ENCODE peak calls at places on chromosomes 7 and 10, in ten cellular contexts. One of them, this sample, is unnamed.

GRCh38 chr7:55477781-55478374 is 94.4 kb downstream of the VOPP1 start:
- ATAC-seq in heart left ventricle: peak
- ATAC-seq in HCT116: no peak
- ATAC-seq in upper lobe of left lung: no peak
- ATAC-seq in body of pancreas: no peak
- ATAC-seq in right lobe of liver: no peak
- ATAC-seq in gastrocnemius medialis: no peak
- ATAC-seq in IMR-90: peak
- ATAC-seq in A549: no peak
- ATAC-seq in GM12878: no peak
- ATAC-seq in this sample: no peak

GRCh38 chr10:65194131-65194530 is 1672.9 kb downstream of the REEP3 start:
- ATAC-seq in heart left ventricle: no peak
- ATAC-seq in HCT116: peak
- ATAC-seq in upper lobe of left lung: no peak
- ATAC-seq in body of pancreas: no peak
- ATAC-seq in A549: no peak
- ATAC-seq in GM12878: no peak
- ATAC-seq in right lobe of liver: no peak
- ATAC-seq in IMR-90: no peak
- ATAC-seq in gastrocnemius medialis: no peak
- ATAC-seq in this sample: no peak

GRCh38 chr10:62492870-62493180 is 118.7 kb downstream of the ZNF365 start:
- ATAC-seq in gastrocnemius medialis: no peak
- ATAC-seq in right lobe of liver: peak
- ATAC-seq in HCT116: no peak
- ATAC-seq in heart left ventricle: no peak
- ATAC-seq in IMR-90: no peak
- ATAC-seq in A549: no peak
- ATAC-seq in body of pancreas: no peak
- ATAC-seq in GM12878: no peak
- ATAC-seq in upper lobe of left lung: no peak
- ATAC-seq in this sample: peak

GRCh38 chr7:70014472-70015232 is 416.4 kb downstream of the AUTS2 start:
- ATAC-seq in IMR-90: no peak
- ATAC-seq in body of pancreas: no peak
- ATAC-seq in upper lobe of left lung: no peak
- ATAC-seq in A549: no peak
- ATAC-seq in gastrocnemius medialis: no peak
- ATAC-seq in HCT116: no peak
- ATAC-seq in heart left ventricle: no peak
- ATAC-seq in GM12878: peak
- ATAC-seq in right lobe of liver: no peak
- ATAC-seq in this sample: no peak

GRCh38 chr7:44158060-44158872 is 17.1 kb upstream of the MYL7 start:
- ATAC-seq in A549: no peak
- ATAC-seq in IMR-90: no peak
- ATAC-seq in right lobe of liver: no peak
- ATAC-seq in GM12878: no peak
- ATAC-seq in gastrocnemius medialis: no peak
- ATAC-seq in body of pancreas: no peak
- ATAC-seq in HCT116: no peak
- ATAC-seq in heart left ventricle: no peak
- ATAC-seq in upper lobe of left lung: no peak
- ATAC-seq in this sample: no peak

GRCh38 chr10:90842710-90843109 is 15.1 kb downstream of the HTR7 start:
- ATAC-seq in IMR-90: no peak
- ATAC-seq in heart left ventricle: no peak
- ATAC-seq in gastrocnemius medialis: no peak
- ATAC-seq in right lobe of liver: no peak
- ATAC-seq in upper lobe of left lung: no peak
- ATAC-seq in GM12878: peak
- ATAC-seq in HCT116: no peak
- ATAC-seq in body of pancreas: no peak
- ATAC-seq in A549: no peak
- ATAC-seq in this sample: no peak

GRCh38 chr7:155569681-155570080 is 23.3 kb upstream of the CNPY1 start:
- ATAC-seq in body of pancreas: no peak
- ATAC-seq in heart left ventricle: no peak
- ATAC-seq in upper lobe of left lung: no peak
- ATAC-seq in gastrocnemius medialis: no peak
- ATAC-seq in right lobe of liver: no peak
- ATAC-seq in HCT116: no peak
- ATAC-seq in GM12878: no peak
- ATAC-seq in IMR-90: no peak
- ATAC-seq in A549: no peak
- ATAC-seq in this sample: no peak

GRCh38 chr7:5774790-5775189 is 6.7 kb downstream of the RNF216 start:
- ATAC-seq in GM12878: no peak
- ATAC-seq in upper lobe of left lung: no peak
- ATAC-seq in right lobe of liver: no peak
- ATAC-seq in gastrocnemius medialis: peak
- ATAC-seq in IMR-90: no peak
- ATAC-seq in A549: no peak
- ATAC-seq in heart left ventricle: no peak
- ATAC-seq in HCT116: no peak
- ATAC-seq in body of pancreas: no peak
- ATAC-seq in this sample: no peak

GRCh38 chr10:26486304-26486703 is 48.2 kb downstream of the APBB1IP start:
- ATAC-seq in GM12878: no peak
- ATAC-seq in heart left ventricle: peak
- ATAC-seq in body of pancreas: no peak
- ATAC-seq in gastrocnemius medialis: peak
- ATAC-seq in HCT116: no peak
- ATAC-seq in A549: peak
- ATAC-seq in IMR-90: no peak
- ATAC-seq in upper lobe of left lung: peak
- ATAC-seq in right lobe of liver: no peak
- ATAC-seq in this sample: peak

GRCh38 chr7:95843286-95843685 is 70.9 kb downstream of the DYNC1I1 start:
- ATAC-seq in A549: peak
- ATAC-seq in HCT116: peak
- ATAC-seq in GM12878: peak
- ATAC-seq in upper lobe of left lung: no peak
- ATAC-seq in right lobe of liver: no peak
- ATAC-seq in body of pancreas: no peak
- ATAC-seq in gastrocnemius medialis: no peak
- ATAC-seq in heart left ventricle: no peak
- ATAC-seq in IMR-90: no peak
- ATAC-seq in this sample: no peak

GRCh38 chr10:114246679-114247305 is 7.7 kb downstream of the VWA2 start:
- ATAC-seq in body of pancreas: peak
- ATAC-seq in HCT116: no peak
- ATAC-seq in upper lobe of left lung: peak
- ATAC-seq in IMR-90: no peak
- ATAC-seq in heart left ventricle: no peak
- ATAC-seq in GM12878: no peak
- ATAC-seq in A549: no peak
- ATAC-seq in gastrocnemius medialis: no peak
- ATAC-seq in right lobe of liver: no peak
- ATAC-seq in this sample: no peak

GRCh38 chr7:48309720-48310119 is 138.5 kb downstream of the ABCA13 start:
- ATAC-seq in IMR-90: no peak
- ATAC-seq in right lobe of liver: no peak
- ATAC-seq in HCT116: no peak
- ATAC-seq in body of pancreas: no peak
- ATAC-seq in GM12878: no peak
- ATAC-seq in heart left ventricle: no peak
- ATAC-seq in A549: no peak
- ATAC-seq in upper lobe of left lung: no peak
- ATAC-seq in gastrocnemius medialis: no peak
- ATAC-seq in this sample: no peak

GRCh38 chr7:26955516-26955915 is 91.1 kb upstream of the SKAP2 start:
- ATAC-seq in heart left ventricle: no peak
- ATAC-seq in HCT116: no peak
- ATAC-seq in right lobe of liver: no peak
- ATAC-seq in upper lobe of left lung: no peak
- ATAC-seq in IMR-90: no peak
- ATAC-seq in A549: no peak
- ATAC-seq in gastrocnemius medialis: no peak
- ATAC-seq in body of pancreas: no peak
- ATAC-seq in GM12878: no peak
- ATAC-seq in this sample: no peak

GRCh38 chr7:80681272-80681885 is 42.9 kb downstream of the CD36 start:
- ATAC-seq in GM12878: peak
- ATAC-seq in gastrocnemius medialis: peak
- ATAC-seq in A549: peak
- ATAC-seq in upper lobe of left lung: peak
- ATAC-seq in HCT116: peak
- ATAC-seq in right lobe of liver: peak
- ATAC-seq in IMR-90: peak
- ATAC-seq in body of pancreas: peak
- ATAC-seq in heart left ventricle: peak
- ATAC-seq in this sample: no peak

GRCh38 chr7:122919643-122920181 is 33.5 kb upstream of the CADPS2 start:
- ATAC-seq in IMR-90: no peak
- ATAC-seq in A549: no peak
- ATAC-seq in right lobe of liver: peak
- ATAC-seq in heart left ventricle: no peak
- ATAC-seq in HCT116: no peak
- ATAC-seq in GM12878: no peak
- ATAC-seq in upper lobe of left lung: peak
- ATAC-seq in body of pancreas: peak
- ATAC-seq in gastrocnemius medialis: no peak
- ATAC-seq in this sample: no peak

GRCh38 chr10:21707498-21707897 is 173.5 kb downstream of the MLLT10 start:
- ATAC-seq in gastrocnemius medialis: no peak
- ATAC-seq in right lobe of liver: no peak
- ATAC-seq in body of pancreas: no peak
- ATAC-seq in IMR-90: no peak
- ATAC-seq in upper lobe of left lung: no peak
- ATAC-seq in HCT116: no peak
- ATAC-seq in heart left ventricle: no peak
- ATAC-seq in A549: no peak
- ATAC-seq in GM12878: no peak
- ATAC-seq in this sample: no peak

GRCh38 chr10:5071411-5072198 is 22.6 kb upstream of the AKR1C3 start:
- ATAC-seq in gastrocnemius medialis: peak
- ATAC-seq in GM12878: no peak
- ATAC-seq in right lobe of liver: peak
- ATAC-seq in heart left ventricle: peak
- ATAC-seq in IMR-90: peak
- ATAC-seq in HCT116: no peak
- ATAC-seq in body of pancreas: peak
- ATAC-seq in upper lobe of left lung: peak
- ATAC-seq in A549: peak
- ATAC-seq in this sample: peak

GRCh38 chr7:117021366-117021765 is 68.1 kb downstream of the ST7 start:
- ATAC-seq in body of pancreas: no peak
- ATAC-seq in A549: no peak
- ATAC-seq in upper lobe of left lung: no peak
- ATAC-seq in IMR-90: no peak
- ATAC-seq in heart left ventricle: no peak
- ATAC-seq in right lobe of liver: peak
- ATAC-seq in gastrocnemius medialis: no peak
- ATAC-seq in HCT116: no peak
- ATAC-seq in GM12878: no peak
- ATAC-seq in this sample: no peak

GRCh38 chr7:117019287-117019686 is 66.0 kb downstream of the ST7 start:
- ATAC-seq in HCT116: peak
- ATAC-seq in gastrocnemius medialis: no peak
- ATAC-seq in IMR-90: no peak
- ATAC-seq in right lobe of liver: no peak
- ATAC-seq in body of pancreas: no peak
- ATAC-seq in A549: no peak
- ATAC-seq in GM12878: no peak
- ATAC-seq in upper lobe of left lung: no peak
- ATAC-seq in heart left ventricle: no peak
- ATAC-seq in this sample: no peak

GRCh38 chr7:117018713-117019112 is 65.4 kb downstream of the ST7 start:
- ATAC-seq in right lobe of liver: no peak
- ATAC-seq in IMR-90: no peak
- ATAC-seq in A549: no peak
- ATAC-seq in HCT116: no peak
- ATAC-seq in GM12878: no peak
- ATAC-seq in body of pancreas: no peak
- ATAC-seq in heart left ventricle: no peak
- ATAC-seq in gastrocnemius medialis: no peak
- ATAC-seq in upper lobe of left lung: no peak
- ATAC-seq in this sample: no peak

GRCh38 chr7:117020605-117021002 is 67.3 kb downstream of the ST7 start:
- ATAC-seq in GM12878: no peak
- ATAC-seq in body of pancreas: no peak
- ATAC-seq in IMR-90: no peak
- ATAC-seq in upper lobe of left lung: no peak
- ATAC-seq in right lobe of liver: peak
- ATAC-seq in A549: no peak
- ATAC-seq in gastrocnemius medialis: peak
- ATAC-seq in HCT116: peak
- ATAC-seq in heart left ventricle: peak
- ATAC-seq in this sample: no peak

GRCh38 chr7:117019786-117020604 is 66.7 kb downstream of the ST7 start:
- ATAC-seq in heart left ventricle: peak
- ATAC-seq in right lobe of liver: peak
- ATAC-seq in upper lobe of left lung: peak
- ATAC-seq in HCT116: peak
- ATAC-seq in gastrocnemius medialis: peak
- ATAC-seq in GM12878: no peak
- ATAC-seq in IMR-90: peak
- ATAC-seq in body of pancreas: peak
- ATAC-seq in A549: peak
- ATAC-seq in this sample: peak
- TF ChIP-seq POLR2A in heart left ventricle: no peak
- TF ChIP-seq POLR2A in right lobe of liver: no peak
- TF ChIP-seq POLR2A in upper lobe of left lung: no peak
- TF ChIP-seq POLR2A in HCT116: no peak
- TF ChIP-seq POLR2A in gastrocnemius medialis: no peak
- TF ChIP-seq POLR2A in GM12878: no peak
- TF ChIP-seq POLR2A in IMR-90: peak
- TF ChIP-seq POLR2A in body of pancreas: no peak
- TF ChIP-seq POLR2A in A549: no peak
- TF ChIP-seq POLR2A in this sample: no peak

GRCh38 chr7:79211724-79212123 is 241.7 kb downstream of the MAGI2 start:
- ATAC-seq in gastrocnemius medialis: no peak
- ATAC-seq in heart left ventricle: no peak
- ATAC-seq in body of pancreas: no peak
- ATAC-seq in A549: peak
- ATAC-seq in IMR-90: no peak
- ATAC-seq in upper lobe of left lung: no peak
- ATAC-seq in HCT116: no peak
- ATAC-seq in right lobe of liver: peak
- ATAC-seq in GM12878: no peak
- ATAC-seq in this sample: no peak
- TF ChIP-seq POLR2A in gastrocnemius medialis: no peak
- TF ChIP-seq POLR2A in heart left ventricle: no peak
- TF ChIP-seq POLR2A in body of pancreas: no peak
- TF ChIP-seq POLR2A in A549: no peak
- TF ChIP-seq POLR2A in IMR-90: no peak
- TF ChIP-seq POLR2A in upper lobe of left lung: no peak
- TF ChIP-seq POLR2A in HCT116: no peak
- TF ChIP-seq POLR2A in right lobe of liver: no peak
- TF ChIP-seq POLR2A in GM12878: no peak
- TF ChIP-seq POLR2A in this sample: no peak

GRCh38 chr10:45594276-45595157 is 78.1 kb downstream of the ZFAND4 start:
- ATAC-seq in A549: peak
- ATAC-seq in GM12878: peak
- ATAC-seq in IMR-90: peak
- ATAC-seq in body of pancreas: peak
- ATAC-seq in HCT116: peak
- ATAC-seq in right lobe of liver: peak
- ATAC-seq in upper lobe of left lung: peak
- ATAC-seq in heart left ventricle: peak
- ATAC-seq in gastrocnemius medialis: peak
- ATAC-seq in this sample: peak
- TF ChIP-seq POLR2A in A549: peak
- TF ChIP-seq POLR2A in GM12878: peak
- TF ChIP-seq POLR2A in IMR-90: no peak
- TF ChIP-seq POLR2A in body of pancreas: peak
- TF ChIP-seq POLR2A in HCT116: no peak
- TF ChIP-seq POLR2A in right lobe of liver: peak
- TF ChIP-seq POLR2A in upper lobe of left lung: peak
- TF ChIP-seq POLR2A in heart left ventricle: no peak
- TF ChIP-seq POLR2A in gastrocnemius medialis: peak
- TF ChIP-seq POLR2A in this sample: peak

GRCh38 chr7:108246227-108246837 is 116.2 kb upstream of the LAMB4 start:
- ATAC-seq in body of pancreas: peak
- ATAC-seq in heart left ventricle: peak
- ATAC-seq in upper lobe of left lung: peak
- ATAC-seq in IMR-90: peak
- ATAC-seq in gastrocnemius medialis: peak
- ATAC-seq in right lobe of liver: peak
- ATAC-seq in HCT116: peak
- ATAC-seq in A549: peak
- ATAC-seq in GM12878: peak
- ATAC-seq in this sample: peak
- TF ChIP-seq POLR2A in body of pancreas: no peak
- TF ChIP-seq POLR2A in heart left ventricle: no peak
- TF ChIP-seq POLR2A in upper lobe of left lung: no peak
- TF ChIP-seq POLR2A in IMR-90: no peak
- TF ChIP-seq POLR2A in gastrocnemius medialis: no peak
- TF ChIP-seq POLR2A in right lobe of liver: no peak
- TF ChIP-seq POLR2A in HCT116: no peak
- TF ChIP-seq POLR2A in A549: no peak
- TF ChIP-seq POLR2A in GM12878: no peak
- TF ChIP-seq POLR2A in this sample: no peak